ENCODE peak calls at places on chromosome 17, in ten cellular contexts. L, Q, M, J, A, N, Y, H, U and C are unnamed samples.

GRCh38 chr17:42224651-42225050 is 30.4 kb upstream of the GHDC start:
- DNase-seq in L (no peak), H (no peak), Y (no peak), U (no peak), A (no peak), Q (no peak), M (no peak), N (no peak), J (no peak), C (no peak)

GRCh38 chr17:58783380-58783779 is 27.7 kb downstream of the PPM1E start:
- DNase-seq in H (no peak), U (no peak), Q (peak; percentile 14), A (no peak), Y (no peak), L (no peak), M (no peak), N (no peak), J (no peak), C (no peak)

GRCh38 chr17:34012709-34013375 is 242.2 kb upstream of the CCL2 start:
- DNase-seq in A (no peak), M (no peak), L (no peak), H (no peak), Q (no peak), N (no peak), J (no peak), Y (no peak), U (no peak), C (no peak)

GRCh38 chr17:17398188-17398927 is 78.4 kb upstream of the MED9 start:
- DNase-seq in Y (no peak), Q (peak; percentile 61), U (no peak), L (peak; percentile 87), H (no peak), A (no peak), J (peak; percentile 24), M (peak; percentile 81), N (no peak), C (no peak)

GRCh38 chr17:41492771-41493170 is 3.1 kb upstream of the KRT36 start:
- DNase-seq in J (peak; percentile 58), Y (no peak), L (no peak), H (no peak), Q (peak; percentile 59), A (no peak), N (peak; percentile 64), U (no peak), M (peak; percentile 42), C (no peak)

GRCh38 chr17:46764709-46765401 is 53.6 kb downstream of the WNT3 start:
- DNase-seq in N (no peak), L (peak; percentile 65), J (peak; percentile 77), H (peak; percentile 90), A (no peak), Y (no peak), U (no peak), Q (peak; percentile 55), M (peak; percentile 86), C (no peak)

GRCh38 chr17:17819561-17819995 is 17.2 kb downstream of the SREBF1 start:
- DNase-seq in N (peak; percentile 81), H (peak; percentile 91), A (peak; percentile 72), L (peak; percentile 85), U (peak; percentile 89), Y (peak; percentile 78), M (peak; percentile 91), J (peak; percentile 95), Q (peak; percentile 81), C (peak; percentile 93)

GRCh38 chr17:77325537-77325825 is 184.7 kb downstream of the SEC14L1 start:
- DNase-seq in Y (no peak), A (no peak), N (no peak), J (no peak), U (peak; percentile 61), M (no peak), H (no peak), Q (no peak), L (no peak), C (no peak)

DNA sequence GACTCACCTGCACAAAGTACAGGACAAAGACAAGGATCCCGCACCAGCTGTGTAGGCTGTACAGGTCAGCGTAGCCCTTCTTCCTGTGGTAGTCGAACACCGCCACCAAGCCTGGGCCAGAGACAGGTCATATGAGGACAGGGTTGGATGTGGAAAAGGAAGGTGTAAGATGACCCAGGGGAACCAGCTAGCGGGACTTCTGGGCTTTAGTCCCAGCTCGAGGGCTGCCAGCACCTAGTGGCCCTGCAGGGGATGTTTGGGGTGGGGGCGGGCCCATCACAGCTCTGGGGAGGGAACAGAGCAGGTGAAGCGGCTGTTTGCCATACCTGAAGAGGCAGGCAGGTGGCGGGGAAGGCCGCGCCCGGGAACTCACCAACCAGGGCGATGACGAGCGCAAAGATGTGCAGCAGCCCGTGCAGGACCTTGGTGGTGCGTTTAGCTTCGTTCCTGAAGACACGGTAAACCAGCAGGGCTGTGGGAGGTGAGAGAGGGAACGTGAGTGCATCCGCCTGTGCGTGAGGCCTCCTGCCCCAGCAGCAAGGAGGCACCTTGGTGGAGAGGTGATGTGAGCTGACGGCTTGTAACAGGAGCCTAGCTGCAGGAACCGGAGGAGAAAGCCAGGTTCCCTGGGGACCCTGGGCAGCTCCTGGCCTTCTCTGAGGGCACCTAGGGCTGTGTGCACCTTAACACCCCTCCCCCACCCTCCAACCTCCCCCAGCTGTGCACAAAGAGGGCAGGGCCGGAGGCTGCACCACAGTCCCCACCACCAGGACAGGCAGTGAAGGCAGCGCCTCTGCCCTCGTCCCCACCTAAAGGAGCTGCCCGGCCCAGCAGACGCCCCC is 10.2 kb downstream of the CYB561 start:
- DNase-seq in A (no peak), N (no peak), M (no peak), H (no peak), Y (no peak), U (no peak), Q (no peak), J (no peak), L (no peak), C (peak; percentile 60)
- TF ChIP-seq CTCF in A (peak; percentile 45), N (no peak), M (no peak), H (peak; percentile 28), Y (no peak), U (no peak), Q (no peak), J (no peak), L (no peak), C (no peak)

DNA sequence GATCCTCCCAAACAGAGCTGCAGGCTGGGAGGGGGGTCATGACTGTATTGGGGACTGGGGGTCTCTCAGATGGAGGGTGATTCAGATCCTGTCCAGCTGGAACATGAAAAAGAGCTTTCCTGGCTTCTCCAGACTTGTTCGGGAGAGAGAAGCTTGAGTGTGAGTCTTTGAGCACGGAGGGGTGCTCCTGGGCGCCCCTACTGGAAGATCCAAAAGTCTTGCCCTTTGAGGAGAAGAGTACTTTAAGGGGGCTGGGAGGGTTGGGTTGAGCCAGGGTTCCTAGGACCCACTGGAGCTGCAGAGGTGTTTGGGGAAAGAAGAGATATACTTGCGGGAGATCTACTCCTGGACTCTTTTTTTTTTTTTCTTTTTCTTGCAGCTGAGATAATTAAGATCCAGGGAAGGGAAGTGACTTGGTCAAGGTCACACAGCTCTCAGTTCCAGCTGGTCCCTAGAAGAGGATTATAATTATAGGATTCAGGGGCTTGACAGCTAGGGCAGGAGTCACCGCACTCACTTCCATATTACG is 8.4 kb downstream of the RARA start:
- DNase-seq in N (peak; percentile 98), J (peak; percentile 76), A (no peak), L (peak; percentile 75), H (peak; percentile 72), Q (peak; percentile 72), U (peak; percentile 67), Y (no peak), M (peak; percentile 84), C (peak; percentile 78)
- TF ChIP-seq CTCF in N (peak; percentile 100), J (peak; percentile 71), A (peak; percentile 91), L (peak; percentile 47), H (peak; percentile 78), Q (peak; percentile 80), U (peak; percentile 50), Y (peak; percentile 76), M (peak; percentile 68), C (peak; percentile 62)

GRCh38 chr17:79276824-79277223 is 202.2 kb downstream of the ENGASE start:
- DNase-seq in J (no peak), Y (no peak), L (no peak), A (no peak), H (no peak), U (no peak), N (no peak), Q (no peak), M (no peak), C (no peak)

GRCh38 chr17:79273660-79274059 is 199.0 kb downstream of the ENGASE start:
- DNase-seq in Q (no peak), H (no peak), A (no peak), L (no peak), Y (no peak), J (no peak), M (no peak), N (no peak), U (no peak), C (no peak)

GRCh38 chr17:79272220-79272619 is 197.6 kb downstream of the ENGASE start:
- DNase-seq in A (no peak), N (no peak), U (no peak), H (no peak), J (no peak), Y (no peak), Q (no peak), M (no peak), L (no peak), C (no peak)

GRCh38 chr17:79269620-79270019 is 195.0 kb downstream of the ENGASE start:
- DNase-seq in Y (no peak), A (no peak), J (no peak), U (no peak), M (no peak), N (no peak), Q (no peak), L (no peak), H (no peak), C (no peak)

DNA sequence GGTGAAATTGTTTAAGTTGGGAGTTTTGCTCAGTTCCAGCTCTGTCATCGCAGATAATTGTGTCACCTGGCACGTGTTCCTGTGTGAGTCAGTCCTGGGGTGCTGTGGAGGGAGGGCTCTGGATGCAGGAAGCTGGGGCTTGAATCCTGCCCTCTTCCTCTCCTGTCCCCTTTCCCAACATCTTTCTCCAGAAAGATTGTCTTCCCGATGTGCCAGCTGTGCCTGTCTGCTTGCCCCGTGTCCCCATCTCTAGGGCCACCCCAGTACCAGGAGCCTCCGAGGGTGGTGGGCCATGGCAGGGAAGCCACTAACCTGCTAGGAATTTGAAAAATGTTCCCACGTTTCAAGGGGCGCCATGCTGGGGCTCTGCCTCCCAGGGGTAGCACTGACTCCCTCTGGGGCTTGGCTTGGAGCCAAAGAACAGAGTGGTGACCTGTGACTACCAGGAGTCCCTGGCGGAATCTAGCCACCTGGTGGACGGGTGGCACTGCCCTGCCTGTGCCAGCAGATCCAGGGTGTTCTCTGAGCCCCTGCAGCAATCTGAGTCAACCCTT is 198.1 kb downstream of the ENGASE start:
- DNase-seq in H (no peak), L (no peak), Q (no peak), M (peak; percentile 7), A (no peak), N (peak; percentile 71), U (no peak), Y (no peak), J (no peak), C (no peak)
- TF ChIP-seq CTCF in H (no peak), L (no peak), Q (no peak), M (no peak), A (no peak), N (no peak), U (no peak), Y (no peak), J (no peak), C (no peak)

GRCh38 chr17:79326814-79327213 is 252.2 kb downstream of the ENGASE start:
- DNase-seq in L (no peak), U (no peak), J (no peak), M (no peak), H (no peak), A (no peak), Q (no peak), Y (no peak), N (no peak), C (no peak)

GRCh38 chr17:79322216-79323123 is 247.8 kb downstream of the ENGASE start:
- DNase-seq in M (no peak), J (no peak), U (no peak), Y (no peak), H (no peak), A (no peak), Q (no peak), N (no peak), L (no peak), C (no peak)

GRCh38 chr17:79323556-79323955 is 248.9 kb downstream of the ENGASE start:
- DNase-seq in Y (no peak), U (no peak), N (no peak), J (no peak), A (no peak), H (no peak), L (no peak), Q (no peak), M (no peak), C (no peak)

GRCh38 chr17:79325707-79326106 is 251.1 kb downstream of the ENGASE start:
- DNase-seq in U (no peak), Q (peak; percentile 9), N (no peak), H (no peak), L (no peak), Y (no peak), M (peak; percentile 45), A (no peak), J (no peak), C (no peak)

DNA sequence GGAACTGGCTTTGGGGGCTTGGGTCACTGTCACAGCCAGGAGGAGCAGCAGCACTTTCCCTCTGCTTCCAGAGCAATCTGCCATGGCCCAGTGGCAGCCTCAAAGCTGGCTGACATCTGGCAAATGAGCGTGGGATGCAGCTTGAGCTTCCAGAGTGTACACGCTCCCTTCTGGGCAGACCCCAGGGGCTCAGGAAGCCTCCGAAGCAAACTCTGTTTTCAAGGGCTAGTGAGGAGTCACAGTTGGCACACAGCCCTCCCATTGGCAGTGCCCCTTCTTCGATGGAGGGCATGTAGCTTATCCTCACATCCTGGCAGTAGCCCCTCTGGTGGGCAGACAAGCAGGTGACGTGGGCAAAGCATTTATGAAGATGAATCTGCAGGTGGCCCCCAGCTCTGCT is 249.6 kb downstream of the ENGASE start:
- DNase-seq in Y (no peak), U (no peak), Q (no peak), M (no peak), H (no peak), J (no peak), A (no peak), L (no peak), N (no peak), C (no peak)
- TF ChIP-seq CTCF in Y (no peak), U (no peak), Q (no peak), M (no peak), H (no peak), J (no peak), A (no peak), L (no peak), N (no peak), C (no peak)